ENCODE peak calls at places on chromosomes 11 and 22, in five cellular contexts. P, K, F, S and I are unnamed samples.

GRCh38 chr11:113488931-113489351 is 13.7 kb upstream of the DRD2 start:
- DNase-seq in P (no peak), K (no peak), F (no peak), S (no peak), I (no peak)

GRCh38 chr11:118606157-118606843 is 1.1 kb upstream of the PHLDB1 start:
- DNase-seq in P (no peak), K (no peak), F (no peak), S (no peak), I (peak; percentile 10)

GRCh38 chr11:10451399-10452116 is 3.5 kb upstream of the AMPD3 start:
- DNase-seq in P (no peak), K (no peak), F (no peak), S (no peak), I (no peak)

GRCh38 chr11:83649468-83649915 is 363.3 kb upstream of the CCDC90B start:
- DNase-seq in P (no peak), K (no peak), F (no peak), S (no peak), I (no peak)

GRCh38 chr22:49062155-49063039 is 765.3 kb downstream of the BRD1 start:
- DNase-seq in P (no peak), K (no peak), F (no peak), S (no peak), I (no peak)

GRCh38 chr11:129143335-129143734 is 48.8 kb downstream of the ARHGAP32 start:
- DNase-seq in P (no peak), K (peak; percentile 93), F (peak; percentile 99), S (peak; percentile 42), I (peak; percentile 99)

GRCh38 chr11:32353884-32354283 is 81.5 kb downstream of the WT1 start:
- DNase-seq in P (no peak), K (no peak), F (no peak), S (no peak), I (no peak)

GRCh38 chr11:36258730-36259360 is 30.4 kb downstream of the COMMD9 start:
- DNase-seq in P (peak; percentile 46), K (peak; percentile 45), F (peak; percentile 77), S (peak; percentile 77), I (peak; percentile 77)

GRCh38 chr11:44351006-44351660 is 41.2 kb upstream of the ALX4 start:
- DNase-seq in P (no peak), K (no peak), F (no peak), S (no peak), I (no peak)

GRCh38 chr11:35267504-35267903 is 128.5 kb downstream of the CD44 start:
- DNase-seq in P (no peak), K (peak; percentile 67), F (peak; percentile 91), S (no peak), I (peak; percentile 91)

GRCh38 chr11:62705401-62705800 is 1.8 kb downstream of the BSCL2 start:
- DNase-seq in P (no peak), K (no peak), F (no peak), S (no peak), I (no peak)

GRCh38 chr22:43433451-43433850 is 21.6 kb downstream of the MPPED1 start:
- DNase-seq in P (no peak), K (no peak), F (no peak), S (no peak), I (no peak)

GRCh38 chr22:19292262-19293230 is 1.0 kb upstream of the CLTCL1 start:
- DNase-seq in P (peak; percentile 8), K (no peak), F (no peak), S (peak; percentile 46), I (no peak)

GRCh38 chr11:134067486-134067885 is 1.4 kb upstream of the JAM3 start:
- DNase-seq in P (no peak), K (no peak), F (no peak), S (no peak), I (no peak)

GRCh38 chr11:6703247-6704063 is 20.3 kb upstream of the MRPL17 start:
- DNase-seq in P (peak; percentile 84), K (no peak), F (peak; percentile 57), S (peak; percentile 52), I (peak; percentile 85)

GRCh38 chr11:1825785-1826451 is 8.9 kb upstream of the SYT8 start:
- DNase-seq in P (no peak), K (no peak), F (no peak), S (no peak), I (no peak)

GRCh38 chr22:41305646-41306045 is 4.3 kb downstream of the ZC3H7B start:
- DNase-seq in P (no peak), K (peak; percentile 8), F (peak; percentile 73), S (no peak), I (peak; percentile 92)

GRCh38 chr11:70079691-70080090 is 1.6 kb downstream of the ANO1 start:
- DNase-seq in P (no peak), K (no peak), F (no peak), S (no peak), I (no peak)

GRCh38 chr11:103624708-103625623 is 411.5 kb upstream of the DDI1 start:
- DNase-seq in P (no peak), K (peak; percentile 84), F (peak; percentile 98), S (no peak), I (peak; percentile 98)

GRCh38 chr11:109106201-109106906 is 315.6 kb upstream of the C11orf87 start:
- DNase-seq in P (no peak), K (no peak), F (no peak), S (no peak), I (no peak)

GRCh38 chr22:25909988-25910387 is 168.0 kb downstream of the MYO18B start:
- DNase-seq in P (no peak), K (no peak), F (no peak), S (no peak), I (no peak)

GRCh38 chr22:45470871-45471270 is 31.8 kb upstream of the FBLN1 start:
- DNase-seq in P (no peak), K (no peak), F (no peak), S (no peak), I (no peak)

GRCh38 chr11:12968101-12968500 is 41.0 kb upstream of the RASSF10 start:
- DNase-seq in P (no peak), K (no peak), F (no peak), S (no peak), I (peak; percentile 39)

GRCh38 chr22:46791201-46791731 is 28.8 kb downstream of the TBC1D22A start:
- DNase-seq in P (peak; percentile 88), K (no peak), F (peak; percentile 83), S (no peak), I (peak; percentile 58)

GRCh38 chr22:26245001-26245400 is 75.7 kb downstream of the SEZ6L start:
- DNase-seq in P (no peak), K (no peak), F (no peak), S (no peak), I (no peak)

GRCh38 chr11:35751664-35752061 is 89.1 kb downstream of the TRIM44 start:
- DNase-seq in P (no peak), K (no peak), F (no peak), S (no peak), I (no peak)

GRCh38 chr11:134149371-134149770 is 74.4 kb downstream of the NCAPD3 start:
- DNase-seq in P (no peak), K (no peak), F (no peak), S (no peak), I (no peak)

GRCh38 chr22:40472036-40472435 is 101.6 kb downstream of the SGSM3 start:
- DNase-seq in P (no peak), K (no peak), F (no peak), S (no peak), I (no peak)

GRCh38 chr11:103326070-103326794 is 217.0 kb downstream of the DYNC2H1 start:
- DNase-seq in P (peak; percentile 86), K (peak; percentile 45), F (peak; percentile 78), S (peak; percentile 56), I (peak; percentile 86)

GRCh38 chr11:75626692-75627536 is 41.9 kb downstream of the MAP6 start:
- DNase-seq in P (no peak), K (no peak), F (peak; percentile 71), S (no peak), I (peak; percentile 64)